ENCODE peak calls at places on chromosomes 13 and 19, in eight cellular contexts. H is activated naive CD8-positive, alpha-beta T cell treated with anti-CD3 and anti-CD28 coated beads for 36 hours; Y is right lobe of liver; D is NCI-H774; M is transverse colon; X is brain microvascular endothelial cell; G is KG1; I is Right ventricle myocardium superior. P is an unnamed sample.

GRCh38 chr13:40446365-40446764 is 220.1 kb downstream of the FOXO1 start:
- DNase-seq in D (no peak), I (no peak), H (no peak), M (no peak), Y (no peak), G (no peak), X (no peak), P (no peak)

GRCh38 chr13:32443111-32443510 is 15.2 kb upstream of the N4BP2L1 start:
- DNase-seq in D (no peak), H (peak; percentile 9), I (no peak), X (no peak), G (no peak), Y (no peak), M (peak; percentile 35), P (peak; percentile 38)

GRCh38 chr19:7982103-7982502 is 23.3 kb downstream of the ELAVL1 start:
- DNase-seq in X (no peak), D (no peak), Y (peak; percentile 7), I (no peak), M (no peak), G (no peak), H (no peak), P (no peak)

GRCh38 chr13:51856027-51856736 is 5.6 kb upstream of the CCDC70 start:
- DNase-seq in H (no peak), I (no peak), Y (no peak), D (no peak), X (no peak), M (peak; percentile 38), G (no peak), P (no peak)

GRCh38 chr19:4014541-4015491 is 7.3 kb downstream of the PIAS4 start:
- DNase-seq in X (no peak), H (peak; percentile 46), D (no peak), G (no peak), I (peak; percentile 68), M (no peak), Y (no peak), P (no peak)

GRCh38 chr13:113914333-113915011 is 50.6 kb upstream of the GAS6 start:
- DNase-seq in D (no peak), X (no peak), H (no peak), M (no peak), I (no peak), G (no peak), Y (no peak), P (no peak)

GRCh38 chr19:51450730-51451307 is 7.4 kb downstream of the SIGLEC8 start:
- DNase-seq in D (no peak), Y (no peak), G (no peak), X (no peak), I (no peak), H (no peak), M (no peak), P (no peak)

GRCh38 chr13:25966086-25966485 is 85.7 kb downstream of the SHISA2 start:
- DNase-seq in M (no peak), G (no peak), X (peak; percentile 75), Y (no peak), H (no peak), I (no peak), D (no peak), P (no peak)

GRCh38 chr13:99614465-99614885 is 113.2 kb downstream of the TM9SF2 start:
- DNase-seq in M (peak; percentile 25), I (no peak), X (no peak), D (peak; percentile 13), Y (peak; percentile 72), G (no peak), H (no peak), P (no peak)

GRCh38 chr13:40588101-40588500 is 78.3 kb downstream of the FOXO1 start:
- DNase-seq in D (no peak), Y (no peak), I (no peak), X (no peak), M (no peak), H (no peak), G (no peak), P (no peak)

GRCh38 chr13:31043891-31044657 is 111.6 kb downstream of the TEX26 start:
- DNase-seq in I (peak; percentile 85), X (peak; percentile 80), M (peak; percentile 87), G (peak; percentile 54), D (peak; percentile 29), H (peak; percentile 79), Y (peak; percentile 73), P (peak; percentile 87)

GRCh38 chr19:35224681-35225604 is 3.6 kb downstream of the FAM187B start:
- DNase-seq in Y (no peak), M (peak; percentile 57), D (no peak), H (no peak), I (no peak), X (no peak), G (no peak), P (no peak)

GRCh38 chr13:51681037-51681678 is 96.9 kb downstream of the WDFY2 start:
- DNase-seq in M (no peak), I (no peak), D (no peak), H (no peak), G (no peak), X (peak; percentile 57), Y (no peak), P (peak; percentile 89)

GRCh38 chr13:21703846-21704245 is 33.0 kb downstream of the FGF9 start:
- DNase-seq in Y (no peak), G (no peak), H (no peak), I (no peak), X (no peak), M (no peak), D (peak; percentile 21), P (no peak)

GRCh38 chr13:35856721-35857346 is 274.3 kb downstream of the DCLK1 start:
- DNase-seq in M (no peak), G (no peak), D (no peak), I (no peak), H (no peak), X (no peak), Y (no peak), P (peak; percentile 31)

GRCh38 chr19:21256722-21257121 is 72.5 kb downstream of the ZNF708 start:
- DNase-seq in D (no peak), X (peak; percentile 4), I (no peak), G (no peak), H (no peak), M (no peak), Y (no peak), P (peak; percentile 29)

GRCh38 chr13:47826481-47826880 is 174.6 kb downstream of the SUCLA2 start:
- DNase-seq in D (no peak), M (no peak), Y (no peak), I (no peak), G (no peak), X (peak; percentile 73), H (no peak), P (peak; percentile 30)

GRCh38 chr19:51002542-51003311 is 1.3 kb upstream of the KLK8 start:
- DNase-seq in I (no peak), D (peak; percentile 9), M (no peak), G (no peak), Y (no peak), H (peak; percentile 58), X (no peak), P (peak; percentile 27)

P was measured in GM23248.